ENCODE peak calls at places on chromosomes 4 and X, in four cellular contexts. V is K562, T is SK-N-SH, I is HepG2. R is an unnamed sample.
A peak's percentile ranks its signal among the peaks of the same experiment; 100 is the strongest.

GRCh38 chrX:28752330-28752729 is 165.1 kb downstream of the IL1RAPL1 start:
- DNase-seq in V (no peak), I (no peak), T (no peak), R (no peak)

GRCh38 chr4:38195486-38195885 is 235.3 kb downstream of the PTTG2 start:
- DNase-seq in T (no peak), I (no peak), V (no peak), R (no peak)

GRCh38 chr4:113328514-113328913 is 279.1 kb downstream of the ANK2 start:
- DNase-seq in I (peak; percentile 15), T (peak; percentile 28), V (peak; percentile 16), R (peak; percentile 63)

GRCh38 chr4:151167561-151167960 is 68.1 kb downstream of the RPS3A start:
- DNase-seq in T (no peak), V (no peak), I (no peak), R (peak; percentile 34)

GRCh38 chr4:57233391-57233790 is 123.2 kb upstream of the IGFBP7 start:
- DNase-seq in V (no peak), I (no peak), T (peak; percentile 9), R (no peak)

GRCh38 chr4:126144838-126145237 is 830.1 kb downstream of the FAT4 start:
- DNase-seq in V (no peak), I (no peak), T (no peak), R (no peak)

GRCh38 chr4:156191382-156191781 is 237.7 kb upstream of the CTSO start:
- DNase-seq in I (peak; percentile 2), T (no peak), V (no peak), R (no peak)

GRCh38 chrX:15749642-15750610 is 11.9 kb downstream of the CA5B start:
- DNase-seq in T (no peak), V (no peak), I (no peak), R (no peak)

GRCh38 chr4:5883916-5884315 is 9.0 kb downstream of the CRMP1 start:
- DNase-seq in V (no peak), I (no peak), T (no peak), R (no peak)

GRCh38 chr4:87525636-87526035 is 3.5 kb downstream of the SPARCL1 start:
- DNase-seq in T (no peak), I (no peak), V (no peak), R (no peak)

GRCh38 chr4:152860057-152860456 is 76.1 kb upstream of the FHDC1 start:
- DNase-seq in T (no peak), V (no peak), I (no peak), R (no peak)

GRCh38 chr4:144556636-144557035 is 89.3 kb upstream of the HHIP start:
- DNase-seq in I (no peak), V (no peak), T (no peak), R (no peak)

GRCh38 chr4:624705-625590 is at the start of gene PDE6B:
- DNase-seq in V (no peak), T (no peak), I (no peak), R (peak; percentile 38)

GRCh38 chr4:545612-546011 is 30.5 kb downstream of the TMEM271 start:
- DNase-seq in V (no peak), I (no peak), T (no peak), R (no peak)

GRCh38 chrX:24398766-24399165 is 38.3 kb downstream of the SUPT20HL1 start:
- DNase-seq in T (no peak), I (no peak), V (no peak), R (no peak)

GRCh38 chrX:24392709-24393108 is 32.3 kb downstream of the SUPT20HL1 start:
- DNase-seq in I (no peak), V (no peak), T (no peak), R (no peak)

GRCh38 chrX:24396930-24397277 is 36.5 kb downstream of the SUPT20HL1 start:
- DNase-seq in T (no peak), V (no peak), I (no peak), R (no peak)

GRCh38 chrX:24395775-24396174 is 35.3 kb downstream of the SUPT20HL1 start:
- DNase-seq in I (peak; percentile 43), V (peak; percentile 40), T (peak; percentile 54), R (peak; percentile 16)

DNA sequence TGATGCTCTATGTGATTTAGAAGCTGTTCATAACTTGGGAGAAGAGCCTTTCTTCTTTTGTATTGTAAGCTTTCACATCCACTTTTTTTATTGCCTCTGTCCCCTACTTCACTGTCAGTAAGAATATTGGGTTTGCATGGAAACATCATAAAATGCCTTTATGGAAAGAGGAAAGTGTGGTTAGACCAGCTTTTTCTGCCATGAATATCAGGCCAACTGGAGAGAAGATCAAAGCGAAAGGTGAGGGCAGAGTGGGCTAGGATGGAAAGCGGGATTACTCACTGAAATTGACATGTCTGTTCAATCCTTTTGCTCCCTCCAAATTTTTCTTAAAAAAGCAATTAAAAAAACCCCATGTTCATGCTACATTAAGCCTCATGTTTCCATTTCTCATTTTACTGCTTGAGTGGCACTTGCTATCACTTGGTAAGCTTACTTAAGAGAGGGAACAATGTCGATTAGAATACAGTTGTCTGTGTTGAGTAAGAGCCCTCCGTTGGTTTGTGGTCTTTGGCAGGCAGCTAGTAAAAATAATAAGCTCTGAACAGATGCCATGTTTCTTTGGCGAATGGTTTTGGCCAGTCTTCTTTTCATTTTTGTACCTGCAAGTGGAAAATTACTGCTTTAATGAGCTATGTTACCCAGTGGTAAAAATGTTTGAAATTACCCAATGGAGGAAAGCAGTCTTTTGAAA is 35.9 kb downstream of the SUPT20HL1 start:
- DNase-seq in V (no peak), I (no peak), T (no peak), R (no peak)
- TF ChIP-seq FOXJ3 in V (no peak), I (no peak), T (no peak), R (no peak)

GRCh38 chrX:13050151-13050550 is 5.7 kb upstream of the FAM9C start:
- DNase-seq in T (no peak), V (no peak), I (no peak), R (no peak)

GRCh38 chrX:13044441-13044840 is at the start of gene FAM9C:
- DNase-seq in I (no peak), T (peak; percentile 12), V (no peak), R (no peak)

GRCh38 chrX:13048265-13048664 is 3.8 kb upstream of the FAM9C start:
- DNase-seq in T (no peak), I (no peak), V (no peak), R (no peak)

GRCh38 chrX:13046035-13046851 is 1.8 kb upstream of the FAM9C start:
- DNase-seq in I (no peak), T (no peak), V (no peak), R (no peak)

DNA sequence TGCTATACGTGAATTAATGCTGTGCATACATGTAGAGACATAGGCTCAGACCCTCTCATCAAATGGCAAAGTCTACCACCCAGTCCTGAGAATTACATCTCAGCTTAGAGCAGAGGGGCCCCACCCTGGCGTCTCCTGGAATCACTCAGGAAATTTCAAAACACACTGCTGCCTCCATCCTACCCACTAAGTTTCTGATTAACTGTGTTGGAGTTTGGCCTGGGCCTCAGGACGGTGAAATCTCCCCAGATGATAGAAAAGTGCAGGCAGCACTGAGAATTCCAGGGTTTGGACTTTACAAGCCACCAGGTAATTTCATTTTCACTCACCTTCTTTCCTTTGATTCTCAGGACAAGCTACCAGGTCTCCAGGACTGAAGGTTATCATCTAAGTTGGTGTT is 3.3 kb upstream of the FAM9C start:
- DNase-seq in I (no peak), T (no peak), V (no peak), R (no peak)
- TF ChIP-seq FOXJ3 in I (no peak), T (no peak), V (no peak), R (no peak)

DNA sequence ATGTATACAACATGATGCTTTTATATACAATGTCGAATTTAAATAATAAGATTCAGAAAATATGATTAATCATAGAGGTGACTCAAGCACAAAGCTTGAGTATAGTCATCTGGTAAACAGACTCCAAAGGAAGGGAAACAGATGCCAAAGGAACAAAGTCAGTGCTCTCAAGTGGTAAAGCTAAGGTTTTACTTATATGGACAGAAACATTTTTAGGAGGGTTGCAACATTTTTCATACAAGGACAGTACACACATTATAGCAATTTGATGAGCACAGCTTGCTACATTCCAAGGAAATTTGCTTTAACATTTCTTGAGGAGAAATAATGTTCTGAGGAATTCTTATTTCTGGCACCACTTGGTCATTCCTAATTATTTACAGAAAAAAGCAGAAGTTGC is 333.4 kb upstream of the AADAT start:
- DNase-seq in I (no peak), V (no peak), T (no peak), R (no peak)
- TF ChIP-seq FOXJ3 in I (no peak), V (no peak), T (no peak), R (no peak)

DNA sequence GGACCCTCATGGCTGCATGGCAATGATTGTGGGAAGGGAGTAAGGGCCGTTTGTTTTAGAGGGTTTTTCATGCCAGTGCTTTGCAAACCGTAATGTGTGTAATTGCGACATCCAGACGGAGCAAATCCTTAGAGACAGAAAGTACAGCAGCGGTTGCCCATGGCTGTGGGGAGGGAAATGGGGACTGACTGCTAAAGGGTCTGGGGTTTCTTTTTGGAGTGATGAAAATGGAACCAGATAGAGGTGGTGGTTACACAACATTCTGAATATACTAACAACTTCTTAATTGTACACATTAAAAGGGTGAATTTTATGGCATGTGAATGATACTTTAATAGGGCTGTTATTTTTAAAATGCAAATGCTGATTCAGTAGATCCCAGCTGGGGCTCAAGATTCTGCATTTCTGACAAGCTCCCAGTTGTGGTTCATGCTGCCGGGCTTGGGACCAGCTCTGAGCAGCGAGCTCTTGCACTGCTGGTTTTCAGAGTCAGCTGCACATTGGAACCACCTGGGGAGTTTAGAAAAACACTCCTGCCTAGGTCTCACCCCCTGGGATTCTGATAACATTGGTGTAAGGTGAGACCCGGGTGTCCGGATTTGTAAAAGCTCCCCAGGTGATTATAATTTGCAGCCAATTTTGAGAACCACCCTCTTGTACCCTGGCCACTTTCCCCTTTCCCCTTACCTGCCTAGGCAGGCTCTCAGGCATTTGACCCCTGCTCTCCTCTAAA is 47.7 kb downstream of the PRPS1 start:
- DNase-seq in I (no peak), T (no peak), V (no peak), R (no peak)
- TF ChIP-seq FOXJ3 in I (no peak), T (no peak), V (no peak), R (no peak)

GRCh38 chr4:119550857-119551532 is 77.6 kb downstream of the PDE5A start:
- DNase-seq in V (no peak), T (no peak), I (no peak), R (peak; percentile 18)
- TF ChIP-seq FOXJ3 in V (no peak), T (no peak), I (no peak), R (no peak)

GRCh38 chr4:36812153-36812552 is 432.4 kb upstream of the NWD2 start:
- DNase-seq in V (no peak), I (no peak), T (no peak), R (no peak)
- TF ChIP-seq FOXJ3 in V (no peak), I (no peak), T (no peak), R (no peak)

GRCh38 chrX:113275769-113276168 is 435.1 kb upstream of the AMOT start:
- DNase-seq in V (no peak), I (no peak), T (no peak), R (no peak)
- TF ChIP-seq FOXJ3 in V (no peak), I (no peak), T (no peak), R (no peak)

GRCh38 chrX:133781174-133781573 is 204.2 kb downstream of the GPC3 start:
- DNase-seq in I (no peak), V (no peak), T (no peak), R (no peak)

GRCh38 chrX:133776072-133776471 is 209.3 kb downstream of the GPC3 start:
- DNase-seq in T (peak; percentile 31), V (peak; percentile 15), I (no peak), R (peak; percentile 71)
- TF ChIP-seq FOXJ3 in T (no peak), V (no peak), I (no peak), R (no peak)

GRCh38 chrX:25544641-25545040 is 528.9 kb upstream of the ARX start:
- DNase-seq in V (no peak), I (no peak), T (no peak), R (no peak)
- TF ChIP-seq FOXJ3 in V (no peak), I (no peak), T (no peak), R (no peak)

R was measured in WTC11.